ENCODE peak calls at places on chromosome X, in eight cellular contexts. G, B, J, S, D, H, Y and R are unnamed samples.
A peak's percentile ranks its signal among the peaks of the same experiment; 100 is the strongest.

GRCh38 chrX:129058405-129058804 is 464.9 kb downstream of the SMARCA1 start:
- DNase-seq in G (no peak), B (no peak), J (no peak), S (no peak), D (peak; percentile 9), H (no peak), Y (no peak), R (no peak)

GRCh38 chrX:40169193-40170086 is 71.7 kb upstream of the BCOR start:
- DNase-seq in G (peak; percentile 73), B (peak; percentile 80), J (peak; percentile 69), S (peak; percentile 83), D (peak; percentile 70), H (no peak), Y (peak; percentile 73), R (no peak)

GRCh38 chrX:31154941-31155340 is 83.1 kb upstream of the FTHL17 start:
- DNase-seq in G (no peak), B (no peak), J (no peak), S (peak; percentile 10), D (no peak), H (no peak), Y (no peak), R (no peak)

GRCh38 chrX:123173833-123174232 is 10.2 kb upstream of the GRIA3 start:
- DNase-seq in G (no peak), B (no peak), J (no peak), S (peak; percentile 12), D (no peak), H (no peak), Y (no peak), R (no peak)

GRCh38 chrX:48747415-48748026 is 14.0 kb upstream of the GLOD5 start:
- DNase-seq in G (no peak), B (no peak), J (no peak), S (no peak), D (no peak), H (no peak), Y (no peak), R (no peak)

GRCh38 chrX:151828434-151829080 is 84.1 kb upstream of the MAGEA4 start:
- DNase-seq in G (no peak), B (no peak), J (no peak), S (no peak), D (no peak), H (no peak), Y (no peak), R (no peak)

GRCh38 chrX:100980608-100981497 is 11.3 kb downstream of the ARL13A start:
- DNase-seq in G (no peak), B (no peak), J (no peak), S (no peak), D (peak; percentile 39), H (no peak), Y (peak; percentile 21), R (no peak)

GRCh38 chrX:110204986-110205385 is 112.9 kb downstream of the AMMECR1 start:
- DNase-seq in G (no peak), B (no peak), J (no peak), S (no peak), D (no peak), H (no peak), Y (no peak), R (no peak)

GRCh38 chrX:55004231-55004630 is 4.1 kb downstream of the APEX2 start:
- DNase-seq in G (no peak), B (no peak), J (no peak), S (no peak), D (no peak), H (no peak), Y (no peak), R (no peak)

GRCh38 chrX:1420371-1420770 is 28.5 kb upstream of the SLC25A6 start:
- DNase-seq in G (no peak), B (no peak), J (peak; percentile 55), S (no peak), D (no peak), H (no peak), Y (no peak), R (no peak)

GRCh38 chrX:31516492-31516891 is 444.7 kb upstream of the FTHL17 start:
- DNase-seq in G (no peak), B (no peak), J (no peak), S (no peak), D (no peak), H (no peak), Y (no peak), R (no peak)

GRCh38 chrX:120207009-120207610 is 43.5 kb upstream of the ZBTB33 start:
- DNase-seq in G (no peak), B (no peak), J (no peak), S (no peak), D (no peak), H (no peak), Y (no peak), R (no peak)

GRCh38 chrX:106935175-106935574 is 15.0 kb downstream of the CLDN2 start:
- DNase-seq in G (no peak), B (no peak), J (no peak), S (no peak), D (no peak), H (no peak), Y (no peak), R (no peak)

GRCh38 chrX:152652060-152652459 is 14.4 kb downstream of the GABRQ start:
- DNase-seq in G (no peak), B (no peak), J (no peak), S (no peak), D (no peak), H (peak; percentile 7), Y (no peak), R (no peak)

GRCh38 chrX:40297949-40298539 is 200.3 kb upstream of the BCOR start:
- DNase-seq in G (no peak), B (no peak), J (no peak), S (no peak), D (no peak), H (no peak), Y (no peak), R (no peak)

GRCh38 chrX:72123471-72124185 is 8.1 kb downstream of the RTL5 start:
- DNase-seq in G (no peak), B (no peak), J (no peak), S (no peak), D (no peak), H (no peak), Y (no peak), R (peak; percentile 20)

GRCh38 chrX:54043696-54044125 is 562 bp downstream of the PHF8 start:
- DNase-seq in G (peak; percentile 64), B (peak; percentile 49), J (no peak), S (peak; percentile 44), D (no peak), H (no peak), Y (no peak), R (peak; percentile 4)

GRCh38 chrX:120419465-120419864 is 49.6 kb downstream of the LAMP2 start:
- DNase-seq in G (no peak), B (peak; percentile 10), J (no peak), S (no peak), D (no peak), H (no peak), Y (no peak), R (no peak)

GRCh38 chrX:17595456-17596035 is 141.7 kb upstream of the SCML1 start:
- DNase-seq in G (no peak), B (no peak), J (no peak), S (no peak), D (no peak), H (no peak), Y (no peak), R (no peak)

GRCh38 chrX:17592117-17592516 is 145.2 kb upstream of the SCML1 start:
- DNase-seq in G (no peak), B (no peak), J (no peak), S (no peak), D (no peak), H (no peak), Y (no peak), R (no peak)

GRCh38 chrX:17596546-17597205 is 140.6 kb upstream of the SCML1 start:
- DNase-seq in G (no peak), B (no peak), J (no peak), S (no peak), D (no peak), H (no peak), Y (no peak), R (no peak)

GRCh38 chrX:17597836-17598434 is 139.4 kb upstream of the SCML1 start:
- DNase-seq in G (no peak), B (peak; percentile 75), J (peak; percentile 81), S (peak; percentile 17), D (no peak), H (no peak), Y (no peak), R (peak; percentile 66)

GRCh38 chrX:17596051-17596450 is 141.2 kb upstream of the SCML1 start:
- DNase-seq in G (no peak), B (no peak), J (no peak), S (no peak), D (no peak), H (no peak), Y (no peak), R (no peak)
- TF ChIP-seq EP300 in G (no peak), B (no peak), J (no peak), S (no peak), D (no peak), H (no peak), Y (no peak), R (no peak)

GRCh38 chrX:113048896-113049295 is 208.3 kb upstream of the AMOT start:
- DNase-seq in G (no peak), B (no peak), J (no peak), S (no peak), D (no peak), H (no peak), Y (no peak), R (no peak)
- H3K4me3 ChIP-seq in G (no peak overlapping the region), B (no peak overlapping the region), J (no peak overlapping the region), S (no peak overlapping the region), D (no peak overlapping the region), H (no peak overlapping the region), Y (no peak overlapping the region), R (no peak overlapping the region)

GRCh38 chrX:17441965-17442364 is 67.0 kb downstream of the NHS start:
- DNase-seq in G (no peak), B (no peak), J (no peak), S (no peak), D (no peak), H (no peak), Y (no peak), R (no peak)
- TF ChIP-seq EP300 in G (no peak), B (no peak), J (no peak), S (peak; percentile 79), D (no peak), H (no peak), Y (no peak), R (no peak)

GRCh38 chrX:155612312-155613224 is at the start of gene TMLHE:
- DNase-seq in G (peak; percentile 61), B (peak; percentile 79), J (peak; percentile 73), S (peak; percentile 76), D (peak; percentile 41), H (no peak), Y (peak; percentile 46), R (peak; percentile 29)

GRCh38 chrX:155615938-155616337 is 3.2 kb upstream of the TMLHE start:
- DNase-seq in G (no peak), B (no peak), J (no peak), S (no peak), D (no peak), H (no peak), Y (no peak), R (no peak)

GRCh38 chrX:155613927-155614559 is 1.3 kb upstream of the TMLHE start:
- DNase-seq in G (no peak), B (no peak), J (no peak), S (no peak), D (no peak), H (no peak), Y (no peak), R (no peak)

DNA sequence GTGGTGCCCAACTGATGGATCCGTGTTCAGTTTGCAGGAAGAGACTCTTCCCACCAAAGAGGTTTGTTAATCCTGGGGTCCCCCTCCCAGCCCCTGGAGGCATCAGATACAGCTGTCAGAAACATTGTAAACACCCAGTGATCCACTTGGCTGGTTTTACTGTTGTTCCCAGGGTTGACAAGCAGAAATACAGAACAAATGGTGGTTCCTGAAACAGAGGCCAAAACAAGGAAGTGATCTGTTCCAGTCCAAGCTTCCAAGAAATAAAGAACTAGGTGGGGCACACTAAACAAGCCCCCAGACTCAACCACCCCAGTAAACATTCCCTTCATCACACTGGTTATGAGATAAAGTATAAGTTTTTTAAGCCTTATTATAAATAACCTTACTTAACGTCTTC is 1.4 kb downstream of the TMLHE start:
- DNase-seq in G (no peak), B (no peak), J (no peak), S (no peak), D (no peak), H (no peak), Y (no peak), R (no peak)
- H3K4me3 ChIP-seq in G (peak overlapping the region; percentile 82), B (peak overlapping the region; percentile 53), J (peak overlapping the region; percentile 60), S (peak overlapping the region; percentile 89), D (peak overlapping the region; percentile 9), H (peak overlapping the region; percentile 72), Y (no peak overlapping the region), R (no peak overlapping the region)